ENCODE peak calls at places on chromosomes 2 and 18, in six cellular contexts. O is tibial artery, X is epithelial cell of esophagus, U is A549, G is foreskin fibroblast, N is ovary. I is an unnamed sample.

GRCh38 chr18:6414723-6415362 is at the start of gene L3MBTL4:
- DNase-seq in N (peak), X (no peak), O (no peak), U (no peak), G (no peak), I (no peak)

GRCh38 chr2:119349289-119349688 is 17.3 kb downstream of the C2orf76 start:
- DNase-seq in N (no peak), X (peak), G (no peak), U (no peak), O (no peak), I (no peak)

GRCh38 chr18:23141022-23141999 is 6.0 kb downstream of the CABLES1 start:
- DNase-seq in U (no peak), X (no peak), N (peak), G (no peak), O (no peak), I (no peak)

GRCh38 chr2:241020629-241021190 is 22.3 kb downstream of the SNED1 start:
- DNase-seq in N (no peak), X (no peak), U (no peak), G (no peak), O (no peak), I (no peak)

GRCh38 chr2:30775833-30776232 is 31.4 kb downstream of the CAPN13 start:
- DNase-seq in N (no peak), U (no peak), G (no peak), O (no peak), X (no peak), I (no peak)

GRCh38 chr2:230864605-230865323 is at the start of gene ITM2C:
- DNase-seq in O (no peak), G (peak), N (peak), X (peak), U (peak), I (no peak)

GRCh38 chr18:5164903-5165302 is 32.2 kb downstream of the AKAIN1 start:
- DNase-seq in G (no peak), O (no peak), N (no peak), X (no peak), U (no peak), I (no peak)

GRCh38 chr2:188776634-188777033 is 197.5 kb upstream of the COL3A1 start:
- DNase-seq in N (no peak), U (no peak), O (no peak), X (peak), G (peak), I (no peak)

GRCh38 chr2:27956895-27957294 is 66.4 kb downstream of the BABAM2 start:
- DNase-seq in X (peak), N (no peak), O (no peak), G (peak), U (no peak), I (no peak)

GRCh38 chr2:82062469-82062868 is 1757.9 kb upstream of the LRRTM1 start:
- DNase-seq in U (no peak), N (no peak), G (no peak), X (peak), O (no peak), I (no peak)

GRCh38 chr2:238299803-238300202 is 11.4 kb upstream of the PER2 start:
- DNase-seq in X (no peak), N (no peak), O (no peak), U (no peak), G (no peak), I (no peak)

GRCh38 chr2:219181531-219181930 is 3.5 kb downstream of the RETREG2 start:
- DNase-seq in X (no peak), N (peak), O (no peak), G (no peak), U (no peak), I (no peak)

GRCh38 chr2:204530464-204530805 is 14.8 kb upstream of the PARD3B start:
- DNase-seq in G (no peak), U (no peak), N (no peak), X (peak), O (no peak), I (no peak)

GRCh38 chr2:170917957-170918356 is 11.1 kb upstream of the GORASP2 start:
- DNase-seq in N (no peak), U (no peak), X (no peak), O (no peak), G (no peak), I (no peak)

GRCh38 chr2:219178377-219179175 is 501 bp downstream of the RETREG2 start:
- DNase-seq in O (no peak), X (peak), U (peak), N (peak), G (no peak), I (no peak)

GRCh38 chr18:245282-245847 is 22.5 kb downstream of the THOC1 start:
- DNase-seq in X (no peak), G (no peak), N (no peak), O (no peak), U (no peak), I (no peak)

GRCh38 chr2:132911726-132912724 is 242.0 kb upstream of the LYPD1 start:
- DNase-seq in X (no peak), G (no peak), N (no peak), U (no peak), O (no peak), I (no peak)

GRCh38 chr18:63679820-63680606 is 18.3 kb upstream of the SERPINB3 start:
- DNase-seq in G (no peak), U (no peak), X (no peak), N (no peak), O (no peak), I (no peak)

GRCh38 chr2:4662161-4662779 is 958.9 kb downstream of the DCDC2C start:
- DNase-seq in O (no peak), G (no peak), X (no peak), N (no peak), U (no peak), I (no peak)

GRCh38 chr18:13235981-13236380 is 17.4 kb downstream of the LDLRAD4 start:
- DNase-seq in N (peak), U (no peak), O (peak), X (no peak), G (no peak), I (no peak)

GRCh38 chr18:44821924-44822323 is 141.2 kb downstream of the SETBP1 start:
- DNase-seq in G (no peak), N (no peak), O (no peak), U (no peak), X (no peak), I (no peak)

GRCh38 chr2:239114119-239114581 is 266.3 kb downstream of the TWIST2 start:
- DNase-seq in U (no peak), O (no peak), N (no peak), X (peak), G (no peak), I (no peak)

GRCh38 chr2:160612266-160612864 is 118.8 kb upstream of the RBMS1 start:
- DNase-seq in X (no peak), N (no peak), G (no peak), U (no peak), O (no peak), I (no peak)

DNA sequence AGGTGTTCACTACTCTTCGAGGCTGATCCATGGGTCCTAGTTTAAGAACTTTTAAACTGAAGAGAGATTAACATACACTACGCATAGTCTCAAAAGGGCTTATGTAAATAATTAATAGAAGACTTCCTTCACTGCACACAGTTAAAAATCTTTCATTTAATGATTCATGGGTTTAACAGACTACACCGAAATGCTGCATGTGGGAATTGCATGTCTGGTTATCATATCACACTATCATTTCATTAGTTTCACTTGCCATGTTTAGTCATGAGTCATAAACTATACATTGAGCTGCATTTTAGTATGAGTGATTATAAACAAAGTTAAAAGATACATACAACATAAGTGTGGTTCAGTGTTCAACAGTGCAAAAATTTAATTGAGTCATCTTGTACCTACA is 31.2 kb downstream of the GLS start:
- DNase-seq in G (no peak), N (no peak), O (no peak), U (no peak), X (peak), I (no peak)
- H3K4me3 ChIP-seq in G (no peak), N (no peak), O (no peak), U (peak), X (no peak), I (no peak)

GRCh38 chr18:21897811-21898210 is 157.2 kb downstream of the MIB1 start:
- DNase-seq in U (peak), X (peak), G (peak), O (no peak), N (peak), I (peak)
- TF ChIP-seq CTCF in U (peak), X (peak), G (peak), O (peak), N (peak), I (peak)

GRCh38 chr2:366706-367105 is 78.8 kb upstream of the ALKAL2 start:
- DNase-seq in N (no peak), X (no peak), U (no peak), G (no peak), O (no peak), I (no peak)
- H3K4me3 ChIP-seq in N (no peak), X (no peak), U (no peak), G (no peak), O (no peak), I (no peak)

GRCh38 chr2:32061430-32061829 is 1.9 kb upstream of the SPAST start:
- DNase-seq in N (no peak), G (no peak), O (no peak), U (no peak), X (no peak), I (no peak)

GRCh38 chr2:32064021-32064678 is 794 bp downstream of the SPAST start:
- DNase-seq in U (no peak), N (peak), X (peak), G (no peak), O (no peak), I (no peak)

GRCh38 chr2:32064713-32065112 is 1.4 kb downstream of the SPAST start:
- DNase-seq in N (no peak), O (no peak), U (no peak), X (no peak), G (no peak), I (no peak)

GRCh38 chr2:32061973-32062861 is 1.1 kb upstream of the SPAST start:
- DNase-seq in X (peak), O (peak), G (no peak), U (no peak), N (peak), I (no peak)

DNA sequence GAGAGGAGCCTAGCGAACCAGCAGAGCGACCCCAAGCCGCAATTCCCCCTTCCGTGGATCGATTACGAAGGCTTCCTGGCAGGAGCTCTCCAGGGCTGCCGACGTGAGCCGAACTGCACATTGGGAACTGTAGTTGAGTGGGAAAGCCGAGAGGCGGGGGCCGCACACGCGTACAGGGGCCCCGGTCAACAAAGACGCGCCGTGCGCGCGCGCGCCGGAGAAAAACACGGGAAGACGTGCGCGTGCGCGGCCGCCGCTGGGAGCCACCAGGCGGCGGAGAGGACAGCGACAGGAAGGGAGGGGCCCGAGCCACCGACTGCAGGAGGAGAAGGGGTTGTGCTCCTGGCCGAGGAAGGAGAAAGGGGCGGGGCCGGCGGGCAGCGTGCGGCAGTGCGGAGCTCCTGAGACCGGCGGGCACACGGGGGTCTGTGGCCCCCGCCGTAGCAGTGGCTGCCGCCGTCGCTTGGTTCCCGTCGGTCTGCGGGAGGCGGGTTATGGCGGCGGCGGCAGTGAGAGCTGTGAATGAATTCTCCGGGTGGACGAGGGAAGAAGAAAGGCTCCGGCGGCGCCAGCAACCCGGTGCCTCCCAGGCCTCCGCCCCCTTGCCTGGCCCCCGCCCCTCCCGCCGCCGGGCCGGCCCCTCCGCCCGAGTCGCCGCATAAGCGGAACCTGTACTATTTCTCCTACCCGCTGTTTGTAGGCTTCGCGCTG is at the start of gene SPAST:
- DNase-seq in O (peak), U (peak), G (peak), N (peak), X (peak), I (peak)
- TF ChIP-seq CTCF in O (peak), U (peak), G (peak), N (peak), X (peak), I (peak)

GRCh38 chr2:113075030-113075429 is 7.3 kb downstream of the IL1F10 start:
- DNase-seq in X (no peak), O (no peak), U (no peak), G (no peak), N (no peak), I (no peak)
- H3K4me3 ChIP-seq in X (no peak), O (no peak), U (no peak), G (no peak), N (no peak), I (no peak)

GRCh38 chr18:36409779-36410178 is 112.3 kb downstream of the FHOD3 start:
- DNase-seq in G (no peak), O (no peak), N (no peak), X (no peak), U (no peak), I (no peak)

GRCh38 chr18:36415606-36416005 is 118.1 kb downstream of the FHOD3 start:
- DNase-seq in X (no peak), N (no peak), U (no peak), O (no peak), G (no peak), I (no peak)

GRCh38 chr18:36411745-36412168 is 114.2 kb downstream of the FHOD3 start:
- DNase-seq in X (peak), U (no peak), O (no peak), N (no peak), G (peak), I (no peak)

GRCh38 chr18:36410346-36410745 is 112.8 kb downstream of the FHOD3 start:
- DNase-seq in U (no peak), O (no peak), G (no peak), N (no peak), X (peak), I (no peak)

GRCh38 chr18:36412778-36413177 is 115.3 kb downstream of the FHOD3 start:
- DNase-seq in O (no peak), N (no peak), U (peak), G (no peak), X (peak), I (no peak)
- TF ChIP-seq CTCF in O (peak), N (no peak), U (no peak), G (peak), X (peak), I (peak)